ENCODE peak calls at places on chromosome 1, in five cellular contexts. One of them, this sample, is unnamed.

GRCh38 chr1:96466842-96467241 is 254.7 kb upstream of the PTBP2 start:
- DNase-seq in fibroblast of lung: no peak
- DNase-seq in cardiac muscle cell: no peak
- DNase-seq in thyroid gland: no peak
- DNase-seq in stomach: no peak
- DNase-seq in this sample: no peak

GRCh38 chr1:25821630-25822091 is 1.9 kb downstream of the MTFR1L start:
- DNase-seq in fibroblast of lung: peak; percentile 46
- DNase-seq in stomach: no peak
- DNase-seq in thyroid gland: peak; percentile 66
- DNase-seq in cardiac muscle cell: peak; percentile 32
- DNase-seq in this sample: no peak

GRCh38 chr1:177936016-177936415 is 33.8 kb downstream of the SEC16B start:
- DNase-seq in cardiac muscle cell: no peak
- DNase-seq in thyroid gland: no peak
- DNase-seq in stomach: no peak
- DNase-seq in fibroblast of lung: no peak
- DNase-seq in this sample: no peak

GRCh38 chr1:227745568-227745967 is 10.3 kb downstream of the SNAP47 start:
- DNase-seq in cardiac muscle cell: no peak
- DNase-seq in thyroid gland: no peak
- DNase-seq in stomach: no peak
- DNase-seq in fibroblast of lung: no peak
- DNase-seq in this sample: no peak

GRCh38 chr1:63825111-63825510 is 51.3 kb downstream of the ROR1 start:
- DNase-seq in cardiac muscle cell: no peak
- DNase-seq in fibroblast of lung: no peak
- DNase-seq in stomach: no peak
- DNase-seq in thyroid gland: no peak
- DNase-seq in this sample: no peak

GRCh38 chr1:234504969-234505773 is 26.2 kb upstream of the TARBP1 start:
- DNase-seq in stomach: no peak
- DNase-seq in cardiac muscle cell: no peak
- DNase-seq in thyroid gland: no peak
- DNase-seq in fibroblast of lung: no peak
- DNase-seq in this sample: no peak

GRCh38 chr1:210252621-210253041 is 20.0 kb downstream of the SERTAD4 start:
- DNase-seq in thyroid gland: peak; percentile 33
- DNase-seq in stomach: peak; percentile 74
- DNase-seq in fibroblast of lung: no peak
- DNase-seq in cardiac muscle cell: peak; percentile 37
- DNase-seq in this sample: peak; percentile 84

GRCh38 chr1:69121708-69122107 is 446.0 kb upstream of the LRRC7 start:
- DNase-seq in thyroid gland: no peak
- DNase-seq in cardiac muscle cell: peak; percentile 74
- DNase-seq in stomach: no peak
- DNase-seq in fibroblast of lung: peak; percentile 58
- DNase-seq in this sample: no peak

GRCh38 chr1:179814513-179814838 is 63.1 kb downstream of the TOR1AIP2 start:
- DNase-seq in stomach: no peak
- DNase-seq in cardiac muscle cell: no peak
- DNase-seq in fibroblast of lung: no peak
- DNase-seq in thyroid gland: no peak
- DNase-seq in this sample: no peak

GRCh38 chr1:213123532-213123931 is 72.5 kb downstream of the RPS6KC1 start:
- DNase-seq in thyroid gland: no peak
- DNase-seq in cardiac muscle cell: peak; percentile 64
- DNase-seq in fibroblast of lung: peak; percentile 83
- DNase-seq in stomach: no peak
- DNase-seq in this sample: no peak

GRCh38 chr1:92478393-92478792 is 8.3 kb downstream of the GFI1 start:
- DNase-seq in stomach: no peak
- DNase-seq in cardiac muscle cell: no peak
- DNase-seq in thyroid gland: no peak
- DNase-seq in fibroblast of lung: no peak
- DNase-seq in this sample: no peak

GRCh38 chr1:157155658-157156057 is 17.5 kb upstream of the ETV3 start:
- DNase-seq in thyroid gland: no peak
- DNase-seq in cardiac muscle cell: peak; percentile 21
- DNase-seq in fibroblast of lung: no peak
- DNase-seq in stomach: no peak
- DNase-seq in this sample: no peak

GRCh38 chr1:47235280-47235679 is 3.3 kb upstream of the TAL1 start:
- DNase-seq in fibroblast of lung: no peak
- DNase-seq in stomach: no peak
- DNase-seq in cardiac muscle cell: no peak
- DNase-seq in thyroid gland: peak; percentile 18
- DNase-seq in this sample: no peak

GRCh38 chr1:29227511-29227910 is 3.2 kb downstream of the MECR start:
- DNase-seq in cardiac muscle cell: no peak
- DNase-seq in fibroblast of lung: no peak
- DNase-seq in stomach: no peak
- DNase-seq in thyroid gland: no peak
- DNase-seq in this sample: no peak

DNA sequence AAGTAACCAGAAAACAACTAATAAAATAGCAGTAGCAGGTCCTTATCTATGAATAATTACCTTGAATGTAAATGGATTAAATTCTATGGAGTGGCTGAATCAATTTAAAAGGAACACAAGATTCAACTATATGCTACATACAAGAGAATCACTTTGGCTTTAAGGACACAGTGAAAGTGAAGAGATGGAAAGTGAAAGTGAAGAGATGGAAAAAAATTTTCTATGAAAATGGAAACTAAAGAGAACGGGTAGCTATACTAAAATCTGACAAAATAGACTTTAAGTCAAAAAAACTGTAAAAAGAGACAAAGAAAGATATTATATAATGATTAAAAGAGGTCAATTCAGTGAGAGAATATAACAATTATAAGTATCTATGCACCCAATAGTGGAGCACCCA is 54.7 kb downstream of the C1orf185 start:
- DNase-seq in cardiac muscle cell: no peak
- DNase-seq in stomach: no peak
- DNase-seq in thyroid gland: no peak
- DNase-seq in fibroblast of lung: no peak
- DNase-seq in this sample: no peak
- H3K27ac ChIP-seq in cardiac muscle cell: no peak overlapping the region
- H3K27ac ChIP-seq in stomach: no peak overlapping the region
- H3K27ac ChIP-seq in thyroid gland: no peak overlapping the region
- H3K27ac ChIP-seq in fibroblast of lung: no peak overlapping the region
- H3K27ac ChIP-seq in this sample: no peak overlapping the region

GRCh38 chr1:41364444-41365319 is 3.4 kb downstream of the FOXO6 start:
- DNase-seq in cardiac muscle cell: no peak
- DNase-seq in fibroblast of lung: no peak
- DNase-seq in thyroid gland: no peak
- DNase-seq in stomach: no peak
- DNase-seq in this sample: no peak
- H3K4me3 ChIP-seq in cardiac muscle cell: no peak overlapping the region
- H3K4me3 ChIP-seq in fibroblast of lung: no peak overlapping the region
- H3K4me3 ChIP-seq in thyroid gland: no peak overlapping the region
- H3K4me3 ChIP-seq in stomach: no peak overlapping the region
- H3K4me3 ChIP-seq in this sample: no peak overlapping the region

DNA sequence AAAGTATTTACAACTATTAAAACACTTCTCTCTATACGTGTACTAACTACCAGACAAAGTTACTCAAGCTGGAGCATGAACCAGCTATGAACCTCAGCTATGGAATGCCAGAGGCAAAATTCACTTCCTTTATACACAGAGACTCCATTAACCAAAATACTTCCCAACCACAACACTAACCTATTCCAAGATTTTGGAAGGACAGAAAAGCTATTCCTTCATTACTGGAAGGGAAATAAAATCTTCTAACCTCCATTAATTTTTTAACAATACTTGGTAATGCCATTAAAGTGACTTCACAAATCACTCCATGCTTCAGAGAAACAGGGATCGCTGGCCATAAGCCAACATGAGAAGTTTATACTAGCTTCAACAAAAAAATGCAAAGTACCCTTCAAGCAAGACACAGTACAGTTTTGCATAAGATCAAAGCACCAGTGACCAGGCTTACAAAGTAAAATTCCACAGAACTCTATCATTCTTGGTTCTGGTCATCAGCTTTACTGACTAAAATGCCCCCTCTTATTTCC is 58.0 kb downstream of the PUM1 start:
- DNase-seq in cardiac muscle cell: peak; percentile 81
- DNase-seq in fibroblast of lung: peak; percentile 95
- DNase-seq in stomach: no peak
- DNase-seq in thyroid gland: peak; percentile 80
- DNase-seq in this sample: no peak
- H3K27ac ChIP-seq in cardiac muscle cell: peak overlapping the region; percentile 55
- H3K27ac ChIP-seq in fibroblast of lung: peak overlapping the region; percentile 35
- H3K27ac ChIP-seq in stomach: no peak overlapping the region
- H3K27ac ChIP-seq in thyroid gland: peak overlapping the region; percentile 78
- H3K27ac ChIP-seq in this sample: no peak overlapping the region

GRCh38 chr1:113396585-113396984 is 6.3 kb downstream of the MAGI3 start:
- DNase-seq in thyroid gland: peak; percentile 17
- DNase-seq in fibroblast of lung: peak; percentile 89
- DNase-seq in cardiac muscle cell: peak; percentile 48
- DNase-seq in stomach: no peak
- DNase-seq in this sample: no peak
- H3K4me3 ChIP-seq in thyroid gland: no peak overlapping the region
- H3K4me3 ChIP-seq in fibroblast of lung: no peak overlapping the region
- H3K4me3 ChIP-seq in cardiac muscle cell: no peak overlapping the region
- H3K4me3 ChIP-seq in stomach: no peak overlapping the region
- H3K4me3 ChIP-seq in this sample: no peak overlapping the region